ENCODE peak calls at places on chromosomes 13 and 19, in five cellular contexts. K, E, F, I and B are unnamed samples.

GRCh38 chr13:73849292-73849691 is 284.9 kb downstream of the KLF12 start:
- DNase-seq in F (no peak), E (peak; percentile 35), I (peak; percentile 56), K (peak; percentile 60), B (peak; percentile 54)

GRCh38 chr19:53101518-53101917 is 1.7 kb downstream of the ZNF160 start:
- DNase-seq in K (peak; percentile 6), E (no peak), F (peak; percentile 29), I (no peak), B (peak; percentile 27)

GRCh38 chr19:33231511-33231910 is 5.9 kb upstream of the SLC7A10 start:
- DNase-seq in K (peak; percentile 84), E (peak; percentile 61), F (no peak), I (no peak), B (no peak)

GRCh38 chr13:107450931-107451330 is 764.4 kb downstream of the LIG4 start:
- DNase-seq in F (no peak), I (no peak), K (peak; percentile 96), E (peak; percentile 8), B (no peak)

GRCh38 chr19:23070353-23070781 is 46.5 kb upstream of the ZNF730 start:
- DNase-seq in E (peak; percentile 12), I (peak; percentile 79), K (peak; percentile 60), F (no peak), B (no peak)

GRCh38 chr19:10113964-10114650 is 2.6 kb downstream of the P2RY11 start:
- DNase-seq in E (no peak), F (no peak), K (no peak), I (no peak), B (no peak)

GRCh38 chr19:18773682-18774081 is 17.4 kb downstream of the COMP start:
- DNase-seq in K (no peak), F (no peak), I (no peak), E (no peak), B (no peak)

GRCh38 chr13:113083402-113084061 is 22.1 kb upstream of the F7 start:
- DNase-seq in I (no peak), E (no peak), F (no peak), K (peak; percentile 44), B (no peak)

GRCh38 chr13:73101608-73102007 is 42.8 kb downstream of the KLF5 start:
- DNase-seq in K (no peak), F (no peak), E (no peak), I (no peak), B (no peak)

GRCh38 chr19:8445488-8446001 is 770 bp downstream of the HNRNPM start:
- DNase-seq in E (peak; percentile 66), I (no peak), F (no peak), K (peak; percentile 41), B (no peak)

GRCh38 chr13:21124853-21125252 is 51.5 kb downstream of the SKA3 start:
- DNase-seq in E (no peak), I (no peak), K (peak; percentile 72), F (no peak), B (peak; percentile 62)